ENCODE peak calls at places on chromosomes 12 and 14, in ten cellular contexts. One of them, this sample, is unnamed.

GRCh38 chr12:78916845-78917480 is 52.4 kb downstream of the SYT1 start:
- DNase-seq in dorsolateral prefrontal cortex: no peak
- DNase-seq in neural crest cell: no peak
- DNase-seq in HS-5: no peak
- DNase-seq in AG08395: no peak
- DNase-seq in activated naive CD8-positive, alpha-beta T cell treated with anti-CD3 and anti-CD28 coated beads, Interleukin-2, amount 50 U/mL, for 24 hours: no peak
- DNase-seq in stimulated activated CD4-positive, alpha-beta T cell treated with anti-CD3 and anti-CD28 coated beads, Interleukin-4, amount 100 ng/mL, for 4 hours: no peak
- DNase-seq in NCI-H2107: no peak
- DNase-seq in left colon: no peak
- DNase-seq in GM10248: no peak
- DNase-seq in this sample: no peak

GRCh38 chr12:51887476-51888315 is at the start of gene ANKRD33:
- DNase-seq in AG08395: no peak
- DNase-seq in GM10248: peak; percentile 18
- DNase-seq in left colon: peak; percentile 69
- DNase-seq in stimulated activated CD4-positive, alpha-beta T cell treated with anti-CD3 and anti-CD28 coated beads, Interleukin-4, amount 100 ng/mL, for 4 hours: no peak
- DNase-seq in dorsolateral prefrontal cortex: no peak
- DNase-seq in activated naive CD8-positive, alpha-beta T cell treated with anti-CD3 and anti-CD28 coated beads, Interleukin-2, amount 50 U/mL, for 24 hours: no peak
- DNase-seq in HS-5: no peak
- DNase-seq in neural crest cell: peak; percentile 66
- DNase-seq in NCI-H2107: no peak
- DNase-seq in this sample: peak; percentile 86

GRCh38 chr14:85471744-85472143 is 58.2 kb upstream of the FLRT2 start:
- DNase-seq in AG08395: peak; percentile 65
- DNase-seq in left colon: no peak
- DNase-seq in GM10248: no peak
- DNase-seq in dorsolateral prefrontal cortex: no peak
- DNase-seq in NCI-H2107: no peak
- DNase-seq in neural crest cell: peak; percentile 2
- DNase-seq in HS-5: peak; percentile 80
- DNase-seq in activated naive CD8-positive, alpha-beta T cell treated with anti-CD3 and anti-CD28 coated beads, Interleukin-2, amount 50 U/mL, for 24 hours: no peak
- DNase-seq in stimulated activated CD4-positive, alpha-beta T cell treated with anti-CD3 and anti-CD28 coated beads, Interleukin-4, amount 100 ng/mL, for 4 hours: no peak
- DNase-seq in this sample: peak; percentile 32

GRCh38 chr12:26966842-26967241 is 28.6 kb downstream of the FGFR1OP2 start:
- DNase-seq in stimulated activated CD4-positive, alpha-beta T cell treated with anti-CD3 and anti-CD28 coated beads, Interleukin-4, amount 100 ng/mL, for 4 hours: no peak
- DNase-seq in HS-5: no peak
- DNase-seq in AG08395: no peak
- DNase-seq in activated naive CD8-positive, alpha-beta T cell treated with anti-CD3 and anti-CD28 coated beads, Interleukin-2, amount 50 U/mL, for 24 hours: no peak
- DNase-seq in GM10248: no peak
- DNase-seq in dorsolateral prefrontal cortex: no peak
- DNase-seq in left colon: no peak
- DNase-seq in neural crest cell: no peak
- DNase-seq in NCI-H2107: no peak
- DNase-seq in this sample: no peak

GRCh38 chr14:66281036-66281776 is 205.0 kb upstream of the CCDC196 start:
- DNase-seq in left colon: no peak
- DNase-seq in neural crest cell: no peak
- DNase-seq in activated naive CD8-positive, alpha-beta T cell treated with anti-CD3 and anti-CD28 coated beads, Interleukin-2, amount 50 U/mL, for 24 hours: no peak
- DNase-seq in NCI-H2107: no peak
- DNase-seq in GM10248: no peak
- DNase-seq in HS-5: no peak
- DNase-seq in dorsolateral prefrontal cortex: no peak
- DNase-seq in AG08395: no peak
- DNase-seq in stimulated activated CD4-positive, alpha-beta T cell treated with anti-CD3 and anti-CD28 coated beads, Interleukin-4, amount 100 ng/mL, for 4 hours: no peak
- DNase-seq in this sample: peak; percentile 46

GRCh38 chr14:78581222-78581621 is 411.0 kb downstream of the NRXN3 start:
- DNase-seq in activated naive CD8-positive, alpha-beta T cell treated with anti-CD3 and anti-CD28 coated beads, Interleukin-2, amount 50 U/mL, for 24 hours: no peak
- DNase-seq in AG08395: no peak
- DNase-seq in left colon: no peak
- DNase-seq in dorsolateral prefrontal cortex: no peak
- DNase-seq in neural crest cell: no peak
- DNase-seq in GM10248: no peak
- DNase-seq in HS-5: no peak
- DNase-seq in stimulated activated CD4-positive, alpha-beta T cell treated with anti-CD3 and anti-CD28 coated beads, Interleukin-4, amount 100 ng/mL, for 4 hours: no peak
- DNase-seq in NCI-H2107: no peak
- DNase-seq in this sample: no peak

GRCh38 chr14:22379727-22380126 is 209.3 kb downstream of the DAD1 start:
- DNase-seq in NCI-H2107: no peak
- DNase-seq in activated naive CD8-positive, alpha-beta T cell treated with anti-CD3 and anti-CD28 coated beads, Interleukin-2, amount 50 U/mL, for 24 hours: no peak
- DNase-seq in HS-5: no peak
- DNase-seq in neural crest cell: no peak
- DNase-seq in left colon: no peak
- DNase-seq in AG08395: no peak
- DNase-seq in stimulated activated CD4-positive, alpha-beta T cell treated with anti-CD3 and anti-CD28 coated beads, Interleukin-4, amount 100 ng/mL, for 4 hours: no peak
- DNase-seq in GM10248: no peak
- DNase-seq in dorsolateral prefrontal cortex: no peak
- DNase-seq in this sample: no peak

GRCh38 chr14:73753043-73753886 is 39.1 kb upstream of the PNMA1 start:
- DNase-seq in neural crest cell: no peak
- DNase-seq in GM10248: no peak
- DNase-seq in HS-5: no peak
- DNase-seq in NCI-H2107: no peak
- DNase-seq in stimulated activated CD4-positive, alpha-beta T cell treated with anti-CD3 and anti-CD28 coated beads, Interleukin-4, amount 100 ng/mL, for 4 hours: peak; percentile 28
- DNase-seq in AG08395: no peak
- DNase-seq in activated naive CD8-positive, alpha-beta T cell treated with anti-CD3 and anti-CD28 coated beads, Interleukin-2, amount 50 U/mL, for 24 hours: no peak
- DNase-seq in dorsolateral prefrontal cortex: no peak
- DNase-seq in left colon: peak; percentile 81
- DNase-seq in this sample: peak; percentile 77

GRCh38 chr14:30227871-30228270 is 300.2 kb upstream of the PRKD1 start:
- DNase-seq in activated naive CD8-positive, alpha-beta T cell treated with anti-CD3 and anti-CD28 coated beads, Interleukin-2, amount 50 U/mL, for 24 hours: no peak
- DNase-seq in HS-5: peak; percentile 35
- DNase-seq in left colon: no peak
- DNase-seq in stimulated activated CD4-positive, alpha-beta T cell treated with anti-CD3 and anti-CD28 coated beads, Interleukin-4, amount 100 ng/mL, for 4 hours: no peak
- DNase-seq in GM10248: no peak
- DNase-seq in AG08395: peak; percentile 71
- DNase-seq in dorsolateral prefrontal cortex: no peak
- DNase-seq in NCI-H2107: no peak
- DNase-seq in neural crest cell: no peak
- DNase-seq in this sample: peak; percentile 50

GRCh38 chr12:58583541-58583940 is 336.8 kb downstream of the LRIG3 start:
- DNase-seq in AG08395: peak; percentile 41
- DNase-seq in activated naive CD8-positive, alpha-beta T cell treated with anti-CD3 and anti-CD28 coated beads, Interleukin-2, amount 50 U/mL, for 24 hours: no peak
- DNase-seq in HS-5: no peak
- DNase-seq in dorsolateral prefrontal cortex: no peak
- DNase-seq in neural crest cell: no peak
- DNase-seq in GM10248: no peak
- DNase-seq in left colon: no peak
- DNase-seq in stimulated activated CD4-positive, alpha-beta T cell treated with anti-CD3 and anti-CD28 coated beads, Interleukin-4, amount 100 ng/mL, for 4 hours: no peak
- DNase-seq in NCI-H2107: no peak
- DNase-seq in this sample: no peak